ENCODE peak calls at places on chromosomes 7 and 10, in seven cellular contexts. Q, G, E, K, P, A and O are unnamed samples.
A peak's percentile ranks its signal among the peaks of the same experiment; 100 is the strongest.

GRCh38 chr7:41190615-41191014 is 512.3 kb downstream of the INHBA start:
- DNase-seq in P (no peak), A (no peak), Q (no peak), K (no peak), G (no peak), E (no peak), O (no peak)

GRCh38 chr7:51253157-51253556 is 63.5 kb downstream of the COBL start:
- DNase-seq in E (no peak), Q (no peak), A (no peak), G (no peak), K (no peak), P (no peak), O (no peak)

GRCh38 chr7:101542527-101543241 is 86.4 kb downstream of the MYL10 start:
- DNase-seq in P (peak; percentile 78), Q (peak; percentile 39), K (peak; percentile 30), A (peak; percentile 85), E (peak; percentile 84), G (no peak), O (peak; percentile 80)

GRCh38 chr7:33961948-33962347 is 56.6 kb downstream of the BMPER start:
- DNase-seq in E (no peak), A (no peak), P (no peak), G (no peak), K (no peak), Q (no peak), O (no peak)

GRCh38 chr7:92754756-92755581 is 81.4 kb downstream of the CDK6 start:
- DNase-seq in A (no peak), K (peak; percentile 49), G (no peak), E (no peak), P (no peak), Q (no peak), O (no peak)

GRCh38 chr7:128060018-128060417 is 28.8 kb upstream of the LRRC4 start:
- DNase-seq in A (no peak), K (no peak), E (no peak), Q (no peak), P (no peak), G (no peak), O (no peak)

GRCh38 chr10:30984563-30985328 is 46.9 kb downstream of the ZNF438 start:
- DNase-seq in K (no peak), A (no peak), P (no peak), Q (peak; percentile 70), E (no peak), G (no peak), O (no peak)

GRCh38 chr10:21993360-21994001 is 10.0 kb downstream of the DNAJC1 start:
- DNase-seq in Q (no peak), K (peak; percentile 49), P (no peak), E (no peak), G (no peak), A (no peak), O (peak; percentile 21)

GRCh38 chr10:124131176-124131575 is 37.8 kb upstream of the CHST15 start:
- DNase-seq in A (no peak), Q (no peak), P (no peak), K (no peak), G (no peak), E (no peak), O (no peak)

GRCh38 chr7:66306243-66306642 is 101.1 kb downstream of the TPST1 start:
- DNase-seq in K (no peak), A (no peak), P (no peak), E (no peak), G (no peak), Q (peak; percentile 74), O (no peak)

GRCh38 chr7:23467731-23468720 is 2.3 kb downstream of the IGF2BP3 start:
- DNase-seq in Q (no peak), E (peak; percentile 24), P (peak; percentile 67), A (peak; percentile 20), K (peak; percentile 63), G (no peak), O (peak; percentile 68)

GRCh38 chr10:44353721-44354120 is 31.2 kb downstream of the CXCL12 start:
- DNase-seq in E (no peak), G (peak; percentile 45), A (no peak), K (no peak), P (no peak), Q (no peak), O (no peak)

GRCh38 chr10:44357141-44357540 is 27.8 kb downstream of the CXCL12 start:
- DNase-seq in K (no peak), E (no peak), P (no peak), G (no peak), Q (no peak), A (no peak), O (no peak)

GRCh38 chr10:44353128-44353390 is 31.8 kb downstream of the CXCL12 start:
- DNase-seq in G (no peak), K (no peak), P (no peak), Q (no peak), A (no peak), E (no peak), O (no peak)

GRCh38 chr10:44356139-44357115 is 28.5 kb downstream of the CXCL12 start:
- DNase-seq in K (no peak), P (no peak), Q (peak; percentile 7), E (no peak), A (no peak), G (peak; percentile 56), O (no peak)

GRCh38 chr10:44355630-44356029 is 29.3 kb downstream of the CXCL12 start:
- DNase-seq in P (no peak), E (no peak), K (no peak), G (no peak), A (no peak), Q (no peak), O (no peak)
- TF ChIP-seq CTCF in P (no peak), E (no peak), K (no peak), G (no peak), A (no peak), Q (no peak), O (no peak)

DNA sequence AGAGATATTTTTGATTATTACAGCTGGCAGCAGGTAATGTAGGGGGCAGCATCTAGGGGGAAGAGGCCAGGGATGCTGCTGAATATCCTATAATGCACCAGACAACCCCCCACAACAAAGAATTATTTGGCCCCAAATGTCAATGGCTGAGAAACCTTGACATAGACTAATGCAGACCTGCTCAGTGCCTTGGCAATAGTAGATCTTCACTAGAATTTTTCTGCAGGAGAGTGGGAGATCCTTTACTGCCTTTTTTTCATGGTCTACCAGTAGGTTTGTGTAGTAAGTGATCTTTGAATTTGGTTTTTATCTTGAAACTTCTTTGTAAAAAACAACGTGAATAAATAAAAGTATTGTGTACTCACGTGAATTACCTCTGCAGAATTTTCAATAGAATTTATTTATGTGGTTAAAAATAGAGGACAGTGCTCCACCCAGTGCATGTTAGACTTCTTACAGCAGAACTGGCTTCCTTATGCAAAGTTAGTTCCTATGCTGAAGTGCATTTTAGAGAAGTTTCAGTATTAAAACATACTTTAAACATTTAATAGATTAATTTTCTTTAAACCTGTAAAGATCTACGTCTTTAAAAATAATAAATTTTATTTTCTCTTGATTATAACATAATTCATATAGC is 199.7 kb upstream of the HDAC9 start:
- DNase-seq in K (no peak), G (no peak), A (no peak), P (no peak), E (no peak), Q (no peak), O (no peak)
- TF ChIP-seq CTCF in K (no peak), G (peak; percentile 19), A (no peak), P (no peak), E (no peak), Q (no peak), O (no peak)

GRCh38 chr10:84534168-84534567 is 205.8 kb downstream of the CCSER2 start:
- DNase-seq in Q (no peak), A (no peak), P (no peak), E (no peak), G (no peak), K (no peak), O (no peak)
- TF ChIP-seq CTCF in Q (peak; percentile 6), A (no peak), P (peak; percentile 38), E (peak; percentile 13), G (no peak), K (peak; percentile 37), O (peak; percentile 23)

GRCh38 chr7:8365499-8366110 is 67.8 kb upstream of the NXPH1 start:
- DNase-seq in K (no peak), E (no peak), A (no peak), P (no peak), G (no peak), Q (peak; percentile 48), O (no peak)
- TF ChIP-seq CTCF in K (peak; percentile 14), E (peak; percentile 30), A (peak; percentile 61), P (peak; percentile 44), G (no peak), Q (peak; percentile 46), O (peak; percentile 19)